ENCODE peak calls at places on chromosome 10, in eight cellular contexts. J is pancreas, Q is heart right ventricle, K is lower lobe of right lung, G is HCT116, X is stomach, N is colonic mucosa, D is cardiac muscle cell. Y is an unnamed sample.

GRCh38 chr10:86971146-86971991 is 3.1 kb downstream of the ADIRF start:
- DNase-seq in D (peak; percentile 79), K (peak; percentile 91), Q (peak; percentile 89), N (peak; percentile 92), X (peak; percentile 91), J (peak; percentile 90), G (peak; percentile 88), Y (peak; percentile 90)

GRCh38 chr10:79051766-79052165 is 17.0 kb upstream of the ZMIZ1 start:
- DNase-seq in X (peak; percentile 22), K (peak; percentile 33), G (no peak), N (peak; percentile 19), D (no peak), J (no peak), Q (no peak), Y (no peak)

GRCh38 chr10:125152646-125153368 is 7.6 kb downstream of the CTBP2 start:
- DNase-seq in J (peak; percentile 53), N (peak; percentile 71), X (peak; percentile 72), K (peak; percentile 78), G (no peak), Q (peak; percentile 65), D (no peak), Y (peak; percentile 53)

GRCh38 chr10:71587941-71588573 is 131.5 kb downstream of the C10orf105 start:
- DNase-seq in N (no peak), X (no peak), G (no peak), K (no peak), D (no peak), Q (no peak), J (no peak), Y (no peak)

GRCh38 chr10:115093776-115094361 is 704 bp downstream of the ATRNL1 start:
- DNase-seq in K (no peak), X (no peak), D (peak; percentile 23), N (no peak), G (no peak), Q (no peak), J (peak; percentile 35), Y (peak; percentile 12)

GRCh38 chr10:43890124-43890523 is 241.4 kb upstream of the ZNF32 start:
- DNase-seq in X (no peak), Q (no peak), J (no peak), D (no peak), G (no peak), N (no peak), K (no peak), Y (no peak)

GRCh38 chr10:111944331-111944730 is 239.2 kb downstream of the GPAM start:
- DNase-seq in J (no peak), X (no peak), D (no peak), K (no peak), Q (no peak), N (no peak), G (no peak), Y (no peak)

GRCh38 chr10:59708816-59709471 is 706 bp downstream of the SLC16A9 start:
- DNase-seq in Q (peak; percentile 6), D (peak; percentile 64), J (peak; percentile 18), N (peak; percentile 70), G (no peak), K (peak; percentile 48), X (no peak), Y (no peak)

GRCh38 chr10:91610444-91610843 is 22.4 kb downstream of the PPP1R3C start:
- DNase-seq in N (no peak), K (no peak), Q (no peak), G (no peak), J (no peak), D (no peak), X (no peak), Y (no peak)

GRCh38 chr10:118732253-118733194 is 22.2 kb downstream of the CACUL1 start:
- DNase-seq in N (peak; percentile 59), X (no peak), K (no peak), J (no peak), G (no peak), D (no peak), Q (no peak), Y (no peak)
- H3K4me3 ChIP-seq in N (no peak overlapping the region), X (no peak overlapping the region), K (no peak overlapping the region), J (no peak overlapping the region), G (no peak overlapping the region), D (no peak overlapping the region), Q (no peak overlapping the region), Y (no peak overlapping the region)

DNA sequence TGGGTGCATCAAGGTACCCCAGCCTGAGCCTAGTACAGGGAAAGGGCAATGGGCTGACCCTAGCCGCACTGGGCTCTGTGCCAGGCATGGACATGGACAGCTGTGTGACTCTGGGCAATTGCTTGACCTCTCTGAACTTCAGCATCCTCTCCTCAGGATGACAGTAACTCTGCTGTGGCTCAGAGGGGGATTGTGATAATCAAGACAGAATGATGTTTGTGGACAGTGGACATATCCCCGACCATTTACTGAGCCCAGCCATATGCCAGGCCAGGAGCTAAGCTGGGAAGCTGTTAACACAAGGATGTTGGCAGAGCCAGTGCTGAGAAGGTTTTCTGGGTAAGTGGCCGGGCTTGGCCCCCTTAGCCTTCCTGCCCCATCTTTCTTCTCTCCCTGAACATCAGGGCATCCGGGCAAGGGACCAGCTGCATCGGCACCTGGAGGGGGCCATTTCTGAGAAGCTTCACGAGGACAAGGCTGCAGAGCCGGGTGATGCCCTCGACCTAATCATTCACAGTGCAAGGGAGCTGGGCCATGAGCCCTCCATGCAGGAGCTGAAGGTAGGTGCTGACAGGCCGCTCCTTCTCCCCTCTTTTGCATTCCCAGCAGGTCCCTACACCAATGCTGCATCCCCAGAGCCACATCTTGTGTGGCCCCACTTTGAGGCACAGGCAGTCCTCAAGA is 3.5 kb downstream of the CYP26C1 start:
- DNase-seq in N (no peak), X (no peak), K (no peak), J (no peak), Q (no peak), D (no peak), G (no peak), Y (no peak)
- H3K27me3 ChIP-seq in N (peaks cover 82% of the 10 kb centered on the region), X (peaks cover 24% of the 10 kb centered on the region), K (peaks cover 88% of the 10 kb centered on the region), J (no peaks in the 10 kb centered on the region), Q (peaks cover 99% of the 10 kb centered on the region), D (peaks cover 100% of the 10 kb centered on the region), G (no peaks in the 10 kb centered on the region), Y (peaks cover 48% of the 10 kb centered on the region)

GRCh38 chr10:7833210-7833609 is 14.9 kb downstream of the TAF3 start:
- DNase-seq in N (no peak), Q (no peak), J (no peak), X (no peak), D (no peak), K (no peak), G (no peak), Y (no peak)
- H3K4me3 ChIP-seq in N (no peak overlapping the region), Q (no peak overlapping the region), J (no peak overlapping the region), X (no peak overlapping the region), D (no peak overlapping the region), K (no peak overlapping the region), G (no peak overlapping the region), Y (no peak overlapping the region)

DNA sequence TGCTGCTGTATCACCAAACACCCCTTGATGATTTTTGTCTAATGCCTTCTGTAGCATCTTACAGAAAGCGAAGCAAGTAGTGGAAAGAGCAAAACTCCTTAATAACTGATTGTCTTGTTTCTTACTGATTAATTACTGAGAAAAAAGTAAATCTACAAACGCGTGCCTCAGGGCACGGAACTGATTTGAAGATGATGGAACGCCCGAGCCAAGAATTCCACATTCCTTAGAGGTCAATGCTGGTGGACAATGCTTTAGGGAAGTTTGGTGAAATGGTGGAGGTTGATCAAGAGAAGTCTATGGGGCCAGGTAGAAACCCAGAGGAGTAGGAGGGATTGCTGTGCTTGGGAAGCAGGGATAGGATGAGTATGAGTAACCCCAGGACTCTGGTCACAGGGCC is 5.0 kb upstream of the SORBS1 start:
- DNase-seq in X (no peak), J (no peak), Q (no peak), D (no peak), G (no peak), N (no peak), K (no peak), Y (no peak)
- H3K27me3 ChIP-seq in X (no peaks in the 10 kb centered on the region), J (no peaks in the 10 kb centered on the region), Q (no peaks in the 10 kb centered on the region), D (no peaks in the 10 kb centered on the region), G (no peaks in the 10 kb centered on the region), N (no peaks in the 10 kb centered on the region), K (no peaks in the 10 kb centered on the region), Y (no peaks in the 10 kb centered on the region)

GRCh38 chr10:77711683-77712049 is 74.1 kb upstream of the KCNMA1 start:
- DNase-seq in N (no peak), J (no peak), Q (no peak), X (no peak), D (no peak), K (no peak), G (no peak), Y (no peak)

GRCh38 chr10:77713506-77714280 is 76.1 kb upstream of the KCNMA1 start:
- DNase-seq in J (no peak), G (no peak), D (no peak), X (no peak), K (no peak), Q (no peak), N (no peak), Y (no peak)

GRCh38 chr10:77712207-77712606 is 74.6 kb upstream of the KCNMA1 start:
- DNase-seq in N (no peak), K (no peak), J (no peak), X (no peak), G (no peak), D (peak; percentile 44), Q (no peak), Y (no peak)

GRCh38 chr10:77710081-77710551 is 72.5 kb upstream of the KCNMA1 start:
- DNase-seq in D (no peak), N (no peak), G (no peak), Q (no peak), X (no peak), K (no peak), J (no peak), Y (no peak)

DNA sequence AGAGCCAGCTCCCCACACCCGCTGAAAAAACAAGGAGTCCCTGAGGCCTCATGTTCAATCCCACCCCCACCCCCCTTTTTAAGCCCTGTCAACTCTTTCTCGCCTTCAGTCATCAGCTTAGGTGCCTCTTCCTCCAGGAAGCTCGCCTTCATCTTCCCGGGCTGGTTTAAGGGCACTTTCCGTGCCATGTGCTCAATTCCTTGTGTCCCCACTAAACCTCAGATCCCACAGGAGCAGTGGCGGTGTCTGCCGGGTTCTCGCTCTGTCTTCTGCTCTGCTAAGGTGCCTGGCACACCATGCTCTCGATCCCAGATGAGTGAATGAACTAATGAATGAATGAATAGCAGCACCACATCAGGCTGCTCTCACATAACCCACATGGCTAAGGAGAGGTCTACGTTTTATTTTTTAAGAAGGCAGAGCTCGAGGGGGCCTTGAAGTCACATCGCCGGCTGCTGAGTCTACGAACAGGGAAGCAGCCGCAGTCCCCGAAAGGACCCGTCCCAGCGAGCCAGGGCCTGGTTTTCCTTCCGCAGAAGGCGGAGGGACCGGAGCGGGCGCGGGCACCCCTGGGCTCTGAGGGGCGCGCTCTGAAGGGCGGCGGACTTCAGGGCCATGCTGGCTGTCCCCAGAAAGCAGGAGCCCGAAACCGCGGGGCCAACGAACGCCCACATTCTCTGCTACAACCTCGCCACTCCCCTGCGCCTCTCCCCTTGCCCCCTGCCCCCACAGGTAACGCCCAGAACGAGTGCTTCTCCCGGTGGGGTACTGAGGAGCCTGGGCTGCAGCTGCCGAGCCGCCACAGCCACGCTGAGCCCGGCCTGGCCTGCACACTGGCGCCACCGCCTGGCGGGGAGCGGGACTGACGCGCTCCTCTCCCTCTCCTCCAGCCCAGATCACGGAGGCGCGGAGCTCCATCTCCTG is 73.4 kb upstream of the KCNMA1 start:
- DNase-seq in K (peak; percentile 82), X (peak; percentile 83), G (peak; percentile 6), Q (peak; percentile 59), N (peak; percentile 79), D (peak; percentile 81), J (peak; percentile 55), Y (peak; percentile 53)
- H3K4me3 ChIP-seq in K (peak overlapping the region; percentile 50), X (peak overlapping the region; percentile 54), G (no peak overlapping the region), Q (peak overlapping the region; percentile 51), N (peak overlapping the region; percentile 34), D (peak overlapping the region; percentile 21), J (peak overlapping the region; percentile 30), Y (no peak overlapping the region)

GRCh38 chr10:97335188-97335619 is 675 bp upstream of the FRAT2 start:
- DNase-seq in N (peak; percentile 26), J (no peak), X (no peak), K (peak; percentile 54), G (no peak), D (no peak), Q (no peak), Y (no peak)
- H3K27me3 ChIP-seq in N (no peaks in the 10 kb centered on the region), J (no peaks in the 10 kb centered on the region), X (no peaks in the 10 kb centered on the region), K (no peaks in the 10 kb centered on the region), G (no peaks in the 10 kb centered on the region), D (no peaks in the 10 kb centered on the region), Q (no peaks in the 10 kb centered on the region), Y (no peaks in the 10 kb centered on the region)